ENCODE peak calls at places on chromosome 1, in four cellular contexts. R, X, W and T are unnamed samples.

GRCh38 chr1:30995990-30996612 is 69.4 kb downstream of the PUM1 start:
- DNase-seq in W (no peak), X (no peak), R (no peak), T (no peak)

GRCh38 chr1:166170075-166170474 is 3.3 kb upstream of the FAM78B start:
- DNase-seq in R (no peak), W (no peak), X (no peak), T (no peak)

GRCh38 chr1:1631793-1632420 is at the start of gene MMP23B:
- DNase-seq in W (no peak), R (no peak), X (no peak), T (no peak)

GRCh38 chr1:207644852-207645631 is at the start of gene CR1L:
- DNase-seq in X (no peak), W (peak; percentile 93), R (no peak), T (peak; percentile 77)

GRCh38 chr1:212669102-212669501 is 30.5 kb downstream of the BATF3 start:
- DNase-seq in R (peak; percentile 31), X (no peak), W (peak; percentile 50), T (no peak)

GRCh38 chr1:214425101-214425500 is 126.3 kb downstream of the PTPN14 start:
- DNase-seq in X (no peak), R (no peak), W (no peak), T (no peak)

GRCh38 chr1:44264143-44264542 is 50.9 kb downstream of the DMAP1 start:
- DNase-seq in X (no peak), R (no peak), W (no peak), T (no peak)

GRCh38 chr1:80218112-80218511 is 1211.6 kb upstream of the ADGRL4 start:
- DNase-seq in R (peak; percentile 71), X (no peak), W (peak; percentile 13), T (peak; percentile 3)

GRCh38 chr1:228350831-228351781 is 55.5 kb downstream of the TRIM11 start:
- DNase-seq in R (no peak), X (no peak), W (no peak), T (no peak)